ENCODE peak calls at places on chromosomes 11 and 22, in six cellular contexts. D is right lobe of liver, P is left ventricle myocardium inferior, Z is GM20000, K is heart right ventricle, T is ovary. N is an unnamed sample.

GRCh38 chr11:40877256-40877655 is 582.2 kb downstream of the LRRC4C start:
- DNase-seq in D (no peak), P (no peak), Z (no peak), K (no peak), T (no peak), N (no peak)

GRCh38 chr22:39926175-39927152 is 25.6 kb downstream of the GRAP2 start:
- DNase-seq in D (no peak), P (no peak), Z (no peak), K (no peak), T (no peak), N (no peak)

GRCh38 chr22:19469421-19469820 is 9.6 kb downstream of the UFD1 start:
- DNase-seq in D (no peak), P (no peak), Z (no peak), K (no peak), T (no peak), N (no peak)

GRCh38 chr11:57493507-57494503 is 21.7 kb downstream of the SLC43A1 start:
- DNase-seq in D (peak), P (peak), Z (peak), K (peak), T (peak), N (no peak)

GRCh38 chr11:1053121-1053901 is 16.8 kb upstream of the MUC6 start:
- DNase-seq in D (peak), P (no peak), Z (no peak), K (peak), T (peak), N (no peak)

GRCh38 chr11:125404811-125405481 is 91.1 kb downstream of the FEZ1 start:
- DNase-seq in D (peak), P (peak), Z (peak), K (peak), T (peak), N (peak)

GRCh38 chr11:93740802-93741093 is 547 bp downstream of the TAF1D start:
- DNase-seq in D (peak), P (peak), Z (peak), K (peak), T (peak), N (no peak)

GRCh38 chr22:37716708-37717107 is 19.9 kb downstream of the TRIOBP start:
- DNase-seq in D (no peak), P (no peak), Z (no peak), K (no peak), T (no peak), N (no peak)

GRCh38 chr22:25702046-25702445 is 39.9 kb upstream of the MYO18B start:
- DNase-seq in D (no peak), P (no peak), Z (peak), K (no peak), T (no peak), N (no peak)
- TF ChIP-seq CTCF in D (peak), P (peak), Z (no peak), K (peak), T (no peak), N (peak)

GRCh38 chr22:49958961-49959781 is 1.4 kb upstream of the PIM3 start:
- DNase-seq in D (peak), P (peak), Z (no peak), K (peak), T (peak), N (no peak)
- TF ChIP-seq CTCF in D (no peak), P (no peak), Z (no peak), K (no peak), T (no peak), N (no peak)

GRCh38 chr11:131042041-131042390 is 125.7 kb upstream of the SNX19 start:
- DNase-seq in D (no peak), P (no peak), Z (no peak), K (no peak), T (no peak), N (no peak)

GRCh38 chr11:131041331-131042040 is 125.2 kb upstream of the SNX19 start:
- DNase-seq in D (no peak), P (no peak), Z (no peak), K (no peak), T (no peak), N (no peak)

GRCh38 chr11:131036544-131036943 is 120.3 kb upstream of the SNX19 start:
- DNase-seq in D (no peak), P (no peak), Z (no peak), K (no peak), T (no peak), N (no peak)

GRCh38 chr11:131037873-131038272 is 121.6 kb upstream of the SNX19 start:
- DNase-seq in D (no peak), P (no peak), Z (no peak), K (no peak), T (no peak), N (no peak)

DNA sequence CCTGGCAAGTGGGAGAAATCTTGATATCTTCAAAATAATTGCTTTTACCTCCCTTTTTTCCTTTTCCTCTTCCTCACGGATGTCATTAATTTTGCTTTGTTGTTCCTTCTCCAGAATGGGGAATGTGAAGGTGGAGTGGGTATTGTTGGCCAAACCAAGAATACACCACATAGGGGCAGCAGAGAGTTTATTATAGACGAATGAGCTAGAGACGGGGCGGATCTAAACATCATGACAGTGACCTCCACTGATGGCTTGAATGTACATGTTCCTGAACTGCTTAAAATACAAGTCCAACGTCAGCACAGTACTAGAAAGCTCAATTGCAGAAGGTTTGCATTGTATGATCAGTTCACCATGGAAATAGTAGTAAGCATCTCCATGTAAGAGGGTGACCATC is 122.3 kb upstream of the SNX19 start:
- DNase-seq in D (no peak), P (no peak), Z (peak), K (no peak), T (no peak), N (no peak)
- TF ChIP-seq CTCF in D (no peak), P (peak), Z (peak), K (peak), T (no peak), N (peak)

DNA sequence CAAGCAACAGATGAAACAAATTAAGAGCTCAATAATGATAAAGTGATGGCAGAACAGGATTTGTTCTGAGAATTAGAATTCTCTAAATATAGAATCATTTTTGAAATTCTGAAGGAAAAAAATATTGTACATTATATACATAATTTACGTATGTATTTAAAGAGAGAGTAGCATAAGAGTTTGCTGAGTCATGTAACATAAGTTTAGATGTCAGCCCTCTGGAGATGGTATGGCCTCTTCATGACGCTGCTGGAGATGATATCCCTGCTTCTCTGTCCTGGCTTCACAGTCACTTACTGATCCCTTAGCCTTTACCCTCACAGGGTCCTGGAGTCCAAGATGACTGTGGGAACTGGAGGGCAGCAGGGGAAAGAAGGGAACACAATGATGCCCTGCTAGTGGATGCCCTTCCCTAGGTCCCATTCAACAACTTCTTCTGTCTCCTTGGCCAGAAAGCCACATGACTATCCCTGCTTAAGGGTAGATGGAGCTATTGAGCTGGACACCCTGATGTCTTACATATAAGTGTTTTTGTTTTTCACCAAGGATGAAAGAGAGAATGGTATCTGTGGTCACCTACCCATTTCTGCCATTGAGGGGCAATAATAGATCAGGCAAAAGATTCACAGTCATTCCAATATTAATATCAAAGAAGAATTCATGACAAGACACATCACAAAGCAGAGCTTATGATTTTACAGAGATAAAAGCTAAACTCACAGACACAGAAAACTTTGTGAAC is 753.1 kb downstream of the TBC1D22A start:
- DNase-seq in D (no peak), P (no peak), Z (no peak), K (no peak), T (no peak), N (no peak)
- TF ChIP-seq CTCF in D (no peak), P (no peak), Z (no peak), K (no peak), T (no peak), N (peak)

GRCh38 chr11:19938051-19938856 is 222.0 kb downstream of the DBX1 start:
- DNase-seq in D (no peak), P (peak), Z (peak), K (peak), T (peak), N (no peak)
- TF ChIP-seq CTCF in D (peak), P (peak), Z (peak), K (peak), T (peak), N (peak)

GRCh38 chr11:55726715-55727324 is 46.4 kb upstream of the OR5D13 start:
- DNase-seq in D (no peak), P (no peak), Z (no peak), K (no peak), T (no peak), N (no peak)
- TF ChIP-seq CTCF in D (peak), P (no peak), Z (no peak), K (no peak), T (no peak), N (no peak)

N was measured in osteocyte.